ENCODE peak calls at places on chromosomes 13 and 19, in four cellular contexts. E is uterus; G is stimulated activated CD8-positive, alpha-beta memory T cell treated with anti-CD3 and anti-CD28 coated beads, Interleukin-2, amount 100 ng/mL, for 1 hour; P is naive thymus-derived CD8-positive, alpha-beta T cell. F is an unnamed sample.
A peak's percentile ranks its signal among the peaks of the same experiment; 100 is the strongest.

GRCh38 chr19:54282706-54283105 is 1.8 kb upstream of the LILRB2 start:
- DNase-seq in E (no peak), G (no peak), P (no peak), F (no peak)

GRCh38 chr19:46878613-46879375 is 18.0 kb downstream of the ARHGAP35 start:
- DNase-seq in E (no peak), G (no peak), P (no peak), F (no peak)

GRCh38 chr13:95677564-95678386 is 836 bp downstream of the DNAJC3 start:
- DNase-seq in E (peak; percentile 45), G (no peak), P (no peak), F (peak; percentile 11)

GRCh38 chr19:848457-848921 is 3.6 kb upstream of the ELANE start:
- DNase-seq in E (no peak), G (no peak), P (no peak), F (no peak)

GRCh38 chr13:39596176-39596575 is 6.8 kb downstream of the LHFPL6 start:
- DNase-seq in E (no peak), G (no peak), P (no peak), F (no peak)

GRCh38 chr19:41612483-41612882 is 14.4 kb downstream of the CEACAM4 start:
- DNase-seq in E (no peak), G (no peak), P (no peak), F (no peak)

GRCh38 chr13:88704600-88705275 is 1033.6 kb downstream of the SLITRK5 start:
- DNase-seq in E (no peak), G (no peak), P (no peak), F (no peak)

GRCh38 chr13:41458939-41459753 is 1.8 kb downstream of the RGCC start:
- DNase-seq in E (peak; percentile 20), G (peak; percentile 47), P (peak; percentile 54), F (peak; percentile 34)

GRCh38 chr13:80050252-80050651 is 290.7 kb downstream of the SPRY2 start:
- DNase-seq in E (no peak), G (no peak), P (no peak), F (no peak)

GRCh38 chr19:4278460-4278901 is 585 bp upstream of the SHD start:
- DNase-seq in E (no peak), G (no peak), P (no peak), F (no peak)

GRCh38 chr13:51733656-51734334 is 70.2 kb downstream of the DHRS12 start:
- DNase-seq in E (no peak), G (no peak), P (no peak), F (no peak)

GRCh38 chr13:41915096-41915495 is 45.8 kb downstream of the VWA8 start:
- DNase-seq in E (no peak), G (no peak), P (no peak), F (no peak)

GRCh38 chr19:7701654-7702457 is at the start of gene FCER2:
- DNase-seq in E (no peak), G (no peak), P (no peak), F (no peak)

GRCh38 chr13:90622547-90622946 is 724.9 kb upstream of the MIR17HG start:
- DNase-seq in E (no peak), G (no peak), P (no peak), F (no peak)

GRCh38 chr19:18239303-18239702 is 13.1 kb upstream of the PDE4C start:
- DNase-seq in E (no peak), G (no peak), P (no peak), F (no peak)

GRCh38 chr19:10961073-10961762 is 388 bp downstream of the SMARCA4 start:
- DNase-seq in E (peak; percentile 36), G (no peak), P (no peak), F (no peak)

GRCh38 chr13:113489171-113489548 is 1.4 kb downstream of the DCUN1D2 start:
- DNase-seq in E (no peak), G (no peak), P (no peak), F (no peak)

GRCh38 chr13:46361535-46361934 is 25.5 kb downstream of the RUBCNL start:
- DNase-seq in E (no peak), G (no peak), P (no peak), F (no peak)

GRCh38 chr13:77698211-77699058 is 948 bp downstream of the SLAIN1 start:
- DNase-seq in E (peak; percentile 16), G (peak; percentile 10), P (peak; percentile 37), F (peak; percentile 64)

GRCh38 chr19:42028304-42029216 is 34.5 kb upstream of the ATP1A3 start:
- DNase-seq in E (no peak), G (no peak), P (no peak), F (no peak)

GRCh38 chr13:24053505-24054251 is 106.8 kb upstream of the SPATA13 start:
- DNase-seq in E (peak; percentile 58), G (peak; percentile 23), P (peak; percentile 45), F (peak; percentile 51)

GRCh38 chr13:60318186-60318585 is 78.8 kb upstream of the TDRD3 start:
- DNase-seq in E (no peak), G (no peak), P (no peak), F (no peak)

GRCh38 chr13:97257800-97258799 is 36.0 kb downstream of the MBNL2 start:
- DNase-seq in E (peak; percentile 77), G (no peak), P (no peak), F (no peak)

GRCh38 chr19:17260842-17261325 is 3.7 kb downstream of the USHBP1 start:
- DNase-seq in E (peak; percentile 76), G (peak; percentile 85), P (peak; percentile 75), F (peak; percentile 83)

GRCh38 chr19:51020988-51021651 is 1.6 kb upstream of the KLK10 start:
- DNase-seq in E (no peak), G (no peak), P (no peak), F (peak; percentile 15)

GRCh38 chr13:82076421-82076820 is 1735.5 kb upstream of the SPRY2 start:
- DNase-seq in E (no peak), G (no peak), P (no peak), F (no peak)

GRCh38 chr13:39773833-39774232 is 118.4 kb downstream of the COG6 start:
- DNase-seq in E (no peak), G (no peak), P (no peak), F (no peak)

GRCh38 chr19:34667349-34668076 is 9.4 kb downstream of the SCGB2B2 start:
- DNase-seq in E (no peak), G (no peak), P (no peak), F (no peak)

GRCh38 chr13:99829593-99830239 is 141.9 kb downstream of the ZIC5 start:
- DNase-seq in E (no peak), G (no peak), P (no peak), F (no peak)

GRCh38 chr13:78764665-78765064 is 105.7 kb upstream of the OBI1 start:
- DNase-seq in E (no peak), G (no peak), P (no peak), F (no peak)

GRCh38 chr19:1944088-1944915 is 3.3 kb downstream of the CSNK1G2 start:
- DNase-seq in E (no peak), G (no peak), P (no peak), F (no peak)

F was measured in naive thymus-derived CD4-positive, alpha-beta T cell.